ENCODE peak calls at places on chromosomes 16 and 17, in seven cellular contexts. U, T, J, N, Y, A and I are unnamed samples.

GRCh38 chr16:28990375-28991040 is 5.7 kb downstream of the LAT start:
- DNase-seq in U (no peak), T (no peak), J (no peak), N (no peak), Y (no peak), A (no peak), I (no peak)

GRCh38 chr16:19542138-19542821 is 13.2 kb upstream of the VPS35L start:
- DNase-seq in U (no peak), T (no peak), J (no peak), N (peak), Y (peak), A (no peak), I (no peak)

GRCh38 chr17:51860934-51861561 is 297.5 kb downstream of the CA10 start:
- DNase-seq in U (peak), T (no peak), J (no peak), N (peak), Y (peak), A (peak), I (no peak)

GRCh38 chr17:77085916-77086432 is 54.8 kb upstream of the SEC14L1 start:
- DNase-seq in U (no peak), T (peak), J (no peak), N (no peak), Y (no peak), A (no peak), I (no peak)

GRCh38 chr17:49555495-49556018 is 20.1 kb upstream of the NXPH3 start:
- DNase-seq in U (no peak), T (no peak), J (no peak), N (no peak), Y (no peak), A (no peak), I (no peak)

GRCh38 chr17:13346996-13347762 is 254.6 kb downstream of the HS3ST3A1 start:
- DNase-seq in U (peak), T (no peak), J (no peak), N (no peak), Y (peak), A (peak), I (no peak)

GRCh38 chr17:27384261-27384701 is 72.0 kb upstream of the KSR1 start:
- DNase-seq in U (peak), T (peak), J (peak), N (no peak), Y (no peak), A (peak), I (peak)

GRCh38 chr17:64385187-64386083 is 5.2 kb downstream of the PECAM1 start:
- DNase-seq in U (peak), T (peak), J (peak), N (no peak), Y (peak), A (no peak), I (peak)

GRCh38 chr17:1398900-1399299 is 1.1 kb downstream of the YWHAE start:
- DNase-seq in U (no peak), T (peak), J (no peak), N (peak), Y (peak), A (no peak), I (no peak)

GRCh38 chr17:64213995-64214507 is 49.0 kb downstream of the TEX2 start:
- DNase-seq in U (no peak), T (peak), J (no peak), N (no peak), Y (no peak), A (no peak), I (no peak)

GRCh38 chr17:13297198-13297597 is 279.4 kb upstream of the ELAC2 start:
- DNase-seq in U (no peak), T (no peak), J (no peak), N (peak), Y (no peak), A (no peak), I (no peak)

GRCh38 chr16:31179153-31179746 is 689 bp upstream of the FUS start:
- DNase-seq in U (no peak), T (no peak), J (no peak), N (no peak), Y (peak), A (no peak), I (no peak)

GRCh38 chr16:10871157-10871991 is 5.6 kb upstream of the CIITA start:
- DNase-seq in U (peak), T (no peak), J (peak), N (peak), Y (no peak), A (no peak), I (peak)

GRCh38 chr17:42775534-42776098 is 2.4 kb downstream of the VPS25 start:
- DNase-seq in U (no peak), T (peak), J (no peak), N (no peak), Y (no peak), A (no peak), I (no peak)

GRCh38 chr16:66483689-66484452 is 56.8 kb downstream of the BEAN1 start:
- DNase-seq in U (peak), T (peak), J (peak), N (peak), Y (peak), A (peak), I (peak)

GRCh38 chr16:72997141-72997542 is 50.8 kb downstream of the ZFHX3 start:
- DNase-seq in U (no peak), T (no peak), J (no peak), N (peak), Y (peak), A (no peak), I (no peak)

GRCh38 chr17:77324227-77324626 is 183.5 kb downstream of the SEC14L1 start:
- DNase-seq in U (peak), T (no peak), J (no peak), N (peak), Y (no peak), A (no peak), I (no peak)

GRCh38 chr16:66695935-66696668 is 441 bp downstream of the CMTM4 start:
- DNase-seq in U (peak), T (peak), J (no peak), N (peak), Y (peak), A (no peak), I (no peak)

GRCh38 chr17:14334261-14334860 is 33.5 kb downstream of the HS3ST3B1 start:
- DNase-seq in U (no peak), T (no peak), J (no peak), N (no peak), Y (no peak), A (no peak), I (no peak)

GRCh38 chr17:6479626-6480324 is 35.5 kb downstream of the PIMREG start:
- DNase-seq in U (no peak), T (no peak), J (no peak), N (no peak), Y (no peak), A (no peak), I (no peak)

GRCh38 chr17:65527857-65528591 is 33.4 kb downstream of the AXIN2 start:
- DNase-seq in U (no peak), T (no peak), J (no peak), N (no peak), Y (no peak), A (no peak), I (no peak)

GRCh38 chr17:48715496-48716399 is 6.6 kb downstream of the PRAC1 start:
- DNase-seq in U (no peak), T (no peak), J (no peak), N (peak), Y (no peak), A (no peak), I (no peak)

GRCh38 chr16:23695756-23696155 is 17.1 kb downstream of the PLK1 start:
- DNase-seq in U (peak), T (no peak), J (no peak), N (no peak), Y (no peak), A (no peak), I (no peak)

GRCh38 chr16:77359065-77359502 is 75.8 kb downstream of the ADAMTS18 start:
- DNase-seq in U (no peak), T (peak), J (no peak), N (no peak), Y (peak), A (peak), I (no peak)

GRCh38 chr17:74282587-74283370 is 8.7 kb downstream of the DNAI2 start:
- DNase-seq in U (peak), T (no peak), J (no peak), N (no peak), Y (no peak), A (no peak), I (no peak)

GRCh38 chr16:2689968-2690830 is 7.9 kb downstream of the KCTD5 start:
- DNase-seq in U (no peak), T (no peak), J (peak), N (no peak), Y (no peak), A (no peak), I (no peak)

GRCh38 chr17:40307691-40308289 is 1.2 kb upstream of the RARA start:
- DNase-seq in U (no peak), T (no peak), J (no peak), N (peak), Y (no peak), A (no peak), I (no peak)

GRCh38 chr17:76672892-76673291 is 29.3 kb upstream of the ST6GALNAC1 start:
- DNase-seq in U (no peak), T (no peak), J (no peak), N (no peak), Y (no peak), A (no peak), I (no peak)

GRCh38 chr17:75688209-75688771 is 21.2 kb downstream of the SAP30BP start:
- DNase-seq in U (no peak), T (peak), J (no peak), N (no peak), Y (no peak), A (no peak), I (no peak)

GRCh38 chr16:57871457-57871856 is 69.2 kb upstream of the KIFC3 start:
- DNase-seq in U (no peak), T (peak), J (no peak), N (no peak), Y (no peak), A (no peak), I (no peak)

GRCh38 chr17:58172369-58173071 is 5.7 kb downstream of the OR4D2 start:
- DNase-seq in U (no peak), T (no peak), J (no peak), N (no peak), Y (peak), A (no peak), I (no peak)

GRCh38 chr16:57538235-57538711 is 1.9 kb upstream of the CCDC102A start:
- DNase-seq in U (peak), T (no peak), J (peak), N (peak), Y (no peak), A (no peak), I (no peak)

GRCh38 chr17:48944519-48945260 is at the start of gene SNF8:
- DNase-seq in U (peak), T (peak), J (peak), N (peak), Y (peak), A (peak), I (peak)

GRCh38 chr17:62109378-62109902 is 44.4 kb upstream of the MED13 start:
- DNase-seq in U (peak), T (peak), J (no peak), N (peak), Y (peak), A (no peak), I (no peak)

GRCh38 chr17:68599091-68599872 is 1.9 kb downstream of the FAM20A start:
- DNase-seq in U (no peak), T (no peak), J (no peak), N (no peak), Y (no peak), A (no peak), I (no peak)

GRCh38 chr17:72385482-72385881 is 264.7 kb downstream of the SOX9 start:
- DNase-seq in U (no peak), T (no peak), J (no peak), N (no peak), Y (no peak), A (no peak), I (no peak)

GRCh38 chr16:74667215-74667765 is 613 bp upstream of the RFWD3 start:
- DNase-seq in U (no peak), T (peak), J (peak), N (peak), Y (peak), A (peak), I (peak)

GRCh38 chr16:1493746-1494094 is 560 bp downstream of the TELO2 start:
- DNase-seq in U (no peak), T (peak), J (no peak), N (no peak), Y (peak), A (no peak), I (peak)